ENCODE peak calls at places on chromosome 7, in seven cellular contexts. V, D, F, C, G, E and Q are unnamed samples.

GRCh38 chr7:25857376-25858067 is 294.5 kb upstream of the NFE2L3 start:
- DNase-seq in V (peak), D (peak), F (peak), C (peak), G (peak), E (peak), Q (no peak)

GRCh38 chr7:38211486-38211885 is 33.4 kb downstream of the STARD3NL start:
- DNase-seq in V (no peak), D (no peak), F (no peak), C (no peak), G (no peak), E (no peak), Q (no peak)

GRCh38 chr7:85464042-85464651 is 277.3 kb upstream of the SEMA3D start:
- DNase-seq in V (no peak), D (no peak), F (no peak), C (no peak), G (no peak), E (no peak), Q (no peak)

GRCh38 chr7:36036590-36036989 is 116.5 kb upstream of the EEPD1 start:
- DNase-seq in V (no peak), D (peak), F (no peak), C (peak), G (no peak), E (no peak), Q (no peak)

GRCh38 chr7:7173956-7174632 is 8.2 kb upstream of the C1GALT1 start:
- DNase-seq in V (no peak), D (no peak), F (no peak), C (peak), G (no peak), E (no peak), Q (no peak)

GRCh38 chr7:133741078-133741477 is 386.1 kb upstream of the LRGUK start:
- DNase-seq in V (no peak), D (no peak), F (no peak), C (no peak), G (no peak), E (no peak), Q (no peak)

GRCh38 chr7:23544913-23545354 is 13.2 kb upstream of the TRA2A start:
- DNase-seq in V (no peak), D (peak), F (no peak), C (peak), G (no peak), E (peak), Q (no peak)

GRCh38 chr7:2572101-2572842 is 13.5 kb downstream of the IQCE start:
- DNase-seq in V (no peak), D (peak), F (no peak), C (peak), G (no peak), E (no peak), Q (no peak)

GRCh38 chr7:69722836-69723235 is 124.6 kb downstream of the AUTS2 start:
- DNase-seq in V (no peak), D (no peak), F (no peak), C (peak), G (no peak), E (no peak), Q (no peak)

GRCh38 chr7:132836746-132837145 is 245.1 kb downstream of the CHCHD3 start:
- DNase-seq in V (peak), D (no peak), F (no peak), C (peak), G (no peak), E (no peak), Q (no peak)

GRCh38 chr7:26372738-26373137 is 81.1 kb downstream of the SNX10 start:
- DNase-seq in V (no peak), D (no peak), F (no peak), C (no peak), G (no peak), E (no peak), Q (no peak)

GRCh38 chr7:77235280-77235679 is 35.7 kb upstream of the FGL2 start:
- DNase-seq in V (no peak), D (no peak), F (no peak), C (peak), G (no peak), E (no peak), Q (no peak)

GRCh38 chr7:123929107-123929506 is 4.1 kb downstream of the SPAM1 start:
- DNase-seq in V (no peak), D (peak), F (no peak), C (peak), G (peak), E (no peak), Q (no peak)

GRCh38 chr7:1192171-1192676 is 32.2 kb upstream of the ZFAND2A start:
- DNase-seq in V (no peak), D (no peak), F (no peak), C (peak), G (no peak), E (no peak), Q (no peak)

GRCh38 chr7:97118306-97118917 is 914 bp downstream of the SDHAF3 start:
- DNase-seq in V (peak), D (no peak), F (no peak), C (no peak), G (no peak), E (no peak), Q (no peak)

GRCh38 chr7:108358553-108358952 is 97.7 kb downstream of the NRCAM start:
- DNase-seq in V (peak), D (peak), F (no peak), C (peak), G (no peak), E (no peak), Q (peak)

GRCh38 chr7:157008206-157009169 is 2.0 kb downstream of the MNX1 start:
- DNase-seq in V (no peak), D (no peak), F (no peak), C (no peak), G (no peak), E (peak), Q (no peak)

GRCh38 chr7:71868797-71869196 is 543.3 kb downstream of the CALN1 start:
- DNase-seq in V (no peak), D (no peak), F (no peak), C (peak), G (no peak), E (no peak), Q (peak)

GRCh38 chr7:119959811-119960210 is 313.2 kb upstream of the KCND2 start:
- DNase-seq in V (no peak), D (no peak), F (no peak), C (peak), G (no peak), E (no peak), Q (no peak)

GRCh38 chr7:2525931-2526630 is 6.5 kb downstream of the LFNG start:
- DNase-seq in V (no peak), D (no peak), F (no peak), C (no peak), G (peak), E (no peak), Q (no peak)

GRCh38 chr7:24854866-24855265 is 97.6 kb upstream of the GSDME start:
- DNase-seq in V (no peak), D (no peak), F (no peak), C (no peak), G (no peak), E (no peak), Q (no peak)

GRCh38 chr7:65832281-65832680 is 40.6 kb upstream of the VKORC1L1 start:
- DNase-seq in V (no peak), D (no peak), F (peak), C (peak), G (peak), E (peak), Q (peak)

GRCh38 chr7:39892361-39892760 is 57.7 kb upstream of the CDK13 start:
- DNase-seq in V (no peak), D (peak), F (no peak), C (peak), G (no peak), E (no peak), Q (no peak)

GRCh38 chr7:5827755-5828154 is 46.3 kb upstream of the RNF216 start:
- DNase-seq in V (no peak), D (peak), F (no peak), C (no peak), G (peak), E (peak), Q (no peak)

GRCh38 chr7:36127075-36127740 is 25.8 kb upstream of the EEPD1 start:
- DNase-seq in V (no peak), D (no peak), F (no peak), C (no peak), G (no peak), E (no peak), Q (no peak)

GRCh38 chr7:92590711-92591310 is 621 bp upstream of the FAM133B start:
- DNase-seq in V (no peak), D (no peak), F (no peak), C (no peak), G (no peak), E (peak), Q (no peak)

GRCh38 chr7:26664735-26665420 is 199.5 kb downstream of the SKAP2 start:
- DNase-seq in V (peak), D (peak), F (no peak), C (peak), G (no peak), E (no peak), Q (no peak)

GRCh38 chr7:2096692-2097380 is 135.9 kb downstream of the MAD1L1 start:
- DNase-seq in V (no peak), D (no peak), F (no peak), C (no peak), G (no peak), E (no peak), Q (no peak)

GRCh38 chr7:44061645-44062179 is 3.7 kb downstream of the PGAM2 start:
- DNase-seq in V (no peak), D (no peak), F (no peak), C (no peak), G (no peak), E (no peak), Q (no peak)

GRCh38 chr7:90563286-90563685 is 32.8 kb upstream of the CDK14 start:
- DNase-seq in V (no peak), D (no peak), F (no peak), C (no peak), G (no peak), E (no peak), Q (no peak)

GRCh38 chr7:142384508-142384922 is 126.7 kb upstream of the PRSS58 start:
- DNase-seq in V (no peak), D (no peak), F (no peak), C (peak), G (no peak), E (no peak), Q (peak)

GRCh38 chr7:29116361-29116760 is 30.0 kb downstream of the CPVL start:
- DNase-seq in V (no peak), D (no peak), F (no peak), C (no peak), G (no peak), E (no peak), Q (no peak)

GRCh38 chr7:32891046-32891799 is at the start of gene KBTBD2:
- DNase-seq in V (no peak), D (peak), F (peak), C (peak), G (peak), E (peak), Q (peak)

GRCh38 chr7:75993689-75994387 is 557 bp downstream of the TMEM120A start:
- DNase-seq in V (no peak), D (peak), F (peak), C (peak), G (peak), E (peak), Q (peak)

DNA sequence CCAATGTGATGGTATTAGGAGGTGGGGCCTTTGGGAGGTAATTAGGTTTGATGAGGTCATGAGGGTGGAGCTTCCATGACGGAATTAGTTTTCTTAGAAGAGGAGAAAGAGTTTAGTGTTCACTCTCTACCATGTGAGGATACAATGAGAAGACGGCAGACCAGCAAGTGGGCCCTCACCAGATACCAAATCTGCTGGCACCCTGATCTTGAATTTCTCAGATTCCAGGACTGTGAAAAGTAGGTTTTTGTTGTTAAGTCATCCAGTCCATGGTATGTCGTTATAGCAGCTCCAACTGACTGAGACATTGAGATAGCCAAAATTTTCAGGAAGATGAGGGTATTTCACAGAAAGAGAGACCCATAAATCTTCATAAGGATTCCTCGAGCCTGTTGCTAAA is 3.6 kb upstream of the TMEM196 start:
- DNase-seq in V (no peak), D (no peak), F (no peak), C (no peak), G (no peak), E (no peak), Q (no peak)
- TF ChIP-seq CTCF in V (no peak), D (no peak), F (no peak), C (no peak), G (no peak), E (no peak), Q (no peak)

GRCh38 chr7:95690367-95690947 is 81.9 kb upstream of the DYNC1I1 start:
- DNase-seq in V (peak), D (peak), F (peak), C (peak), G (peak), E (peak), Q (peak)
- TF ChIP-seq CTCF in V (peak), D (no peak), F (peak), C (peak), G (peak), E (peak), Q (peak)

DNA sequence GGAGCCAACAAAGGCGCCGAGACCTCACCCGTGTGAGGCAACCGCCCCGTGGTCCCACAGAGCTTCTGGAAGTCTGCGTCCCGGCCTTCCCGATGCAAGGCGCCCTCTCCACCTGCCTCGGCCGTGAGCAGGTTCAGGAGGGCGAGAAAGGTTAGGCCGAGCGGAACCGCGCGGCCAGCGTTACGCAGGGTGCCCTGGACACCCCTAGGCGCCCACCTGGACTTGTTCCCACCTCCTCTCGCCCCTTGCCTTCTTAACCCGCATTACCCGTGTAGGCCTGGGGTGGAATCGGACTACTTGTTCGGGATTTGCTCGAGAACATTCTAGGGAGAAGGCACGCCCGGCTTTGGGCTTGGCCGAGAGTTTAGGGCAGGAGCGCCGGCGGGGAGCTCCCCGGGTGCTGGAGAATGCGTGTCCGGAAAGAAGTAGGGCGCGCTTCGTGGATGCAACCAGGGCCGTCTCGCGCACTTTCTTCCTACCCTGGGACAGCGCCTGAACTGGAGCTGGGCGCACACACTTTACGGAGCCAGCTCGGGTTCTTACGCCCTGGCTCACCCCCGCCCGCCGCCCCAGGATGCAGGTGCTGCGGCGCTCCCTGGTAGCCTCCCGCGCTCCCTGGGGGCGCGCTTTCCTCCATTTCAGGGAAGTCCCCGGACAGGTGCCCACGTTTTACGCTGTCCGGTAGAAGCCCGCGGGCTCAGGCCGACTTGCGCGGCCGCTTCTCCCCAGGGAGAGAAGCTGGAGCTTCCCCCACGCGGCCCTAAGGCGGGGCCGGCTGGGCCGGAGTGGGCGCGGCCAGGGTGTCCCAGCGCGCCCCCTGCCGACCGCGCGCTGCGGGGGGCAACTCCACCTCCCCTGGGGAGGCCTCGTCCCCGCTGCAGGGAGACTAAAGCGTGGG is 74.5 kb downstream of the INSIG1 start:
- DNase-seq in V (no peak), D (no peak), F (no peak), C (peak), G (no peak), E (peak), Q (no peak)
- TF ChIP-seq CTCF in V (peak), D (no peak), F (no peak), C (peak), G (peak), E (peak), Q (no peak)

GRCh38 chr7:151992375-151992774 is 33.1 kb upstream of the GALNT11 start:
- DNase-seq in V (no peak), D (peak), F (peak), C (peak), G (peak), E (peak), Q (no peak)
- TF ChIP-seq CTCF in V (peak), D (no peak), F (no peak), C (no peak), G (no peak), E (peak), Q (peak)